ENCODE peak calls at places on chromosome 20, in four cellular contexts. E, W, S and C are unnamed samples.

GRCh38 chr20:8161262-8162071 is 29.4 kb downstream of the PLCB1 start:
- DNase-seq in E (no peak), W (no peak), S (no peak), C (no peak)

GRCh38 chr20:38673731-38674177 is 50.5 kb upstream of the SLC32A1 start:
- DNase-seq in E (peak; percentile 17), W (peak; percentile 19), S (no peak), C (no peak)

GRCh38 chr20:5495939-5496338 is 179.2 kb upstream of the PROKR2 start:
- DNase-seq in E (no peak), W (no peak), S (no peak), C (no peak)

GRCh38 chr20:23092409-23092756 is 6.3 kb upstream of the CD93 start:
- DNase-seq in E (no peak), W (no peak), S (no peak), C (no peak)

GRCh38 chr20:23013429-23013828 is 21.7 kb upstream of the SSTR4 start:
- DNase-seq in E (no peak), W (no peak), S (no peak), C (no peak)

GRCh38 chr20:37760322-37760721 is 66.5 kb downstream of the CTNNBL1 start:
- DNase-seq in E (no peak), W (no peak), S (no peak), C (no peak)

GRCh38 chr20:6636209-6637159 is 131.0 kb upstream of the BMP2 start:
- DNase-seq in E (no peak), W (peak; percentile 5), S (no peak), C (peak; percentile 8)

GRCh38 chr20:48789185-48789668 is 38.6 kb downstream of the PREX1 start:
- DNase-seq in E (no peak), W (no peak), S (no peak), C (no peak)

GRCh38 chr20:37839432-37839827 is 63.5 kb upstream of the VSTM2L start:
- DNase-seq in E (no peak), W (no peak), S (no peak), C (no peak)

GRCh38 chr20:16314320-16314719 is 258.9 kb downstream of the KIF16B start:
- DNase-seq in E (no peak), W (no peak), S (no peak), C (no peak)

GRCh38 chr20:6450841-6451240 is 316.6 kb upstream of the BMP2 start:
- DNase-seq in E (no peak), W (no peak), S (no peak), C (no peak)

GRCh38 chr20:37020636-37021035 is 69.1 kb upstream of the SAMHD1 start:
- DNase-seq in E (no peak), W (no peak), S (no peak), C (no peak)

GRCh38 chr20:20259534-20259933 is 108.4 kb upstream of the INSM1 start:
- DNase-seq in E (no peak), W (no peak), S (no peak), C (no peak)